ENCODE peak calls at places on chromosome 2, in six cellular contexts. One of them, this sample, is unnamed.

GRCh38 chr2:190343170-190343499 is 254 bp upstream of the INPP1 start:
- DNase-seq in T-helper 17 cell: no peak
- DNase-seq in amniotic stem cell: no peak
- DNase-seq in EL: no peak
- DNase-seq in activated CD4-positive, CD25-positive, alpha-beta regulatory T cell: no peak
- DNase-seq in activated CD4-positive, alpha-beta T cell treated with anti-CD3 and anti-CD28 coated beads, Interleukin-2, amount 50 U/mL, for 24 hours: no peak
- DNase-seq in this sample: no peak

GRCh38 chr2:210086292-210086691 is 83.9 kb downstream of the RPE start:
- DNase-seq in T-helper 17 cell: no peak
- DNase-seq in amniotic stem cell: no peak
- DNase-seq in EL: no peak
- DNase-seq in activated CD4-positive, CD25-positive, alpha-beta regulatory T cell: no peak
- DNase-seq in activated CD4-positive, alpha-beta T cell treated with anti-CD3 and anti-CD28 coated beads, Interleukin-2, amount 50 U/mL, for 24 hours: no peak
- DNase-seq in this sample: peak

GRCh38 chr2:30037016-30037415 is 109.8 kb upstream of the YPEL5 start:
- DNase-seq in T-helper 17 cell: no peak
- DNase-seq in amniotic stem cell: no peak
- DNase-seq in EL: peak
- DNase-seq in activated CD4-positive, CD25-positive, alpha-beta regulatory T cell: no peak
- DNase-seq in activated CD4-positive, alpha-beta T cell treated with anti-CD3 and anti-CD28 coated beads, Interleukin-2, amount 50 U/mL, for 24 hours: no peak
- DNase-seq in this sample: no peak

GRCh38 chr2:185676316-185676715 is 62.3 kb upstream of the FSIP2 start:
- DNase-seq in T-helper 17 cell: no peak
- DNase-seq in amniotic stem cell: no peak
- DNase-seq in EL: no peak
- DNase-seq in activated CD4-positive, CD25-positive, alpha-beta regulatory T cell: no peak
- DNase-seq in activated CD4-positive, alpha-beta T cell treated with anti-CD3 and anti-CD28 coated beads, Interleukin-2, amount 50 U/mL, for 24 hours: no peak
- DNase-seq in this sample: no peak

GRCh38 chr2:205757271-205757670 is 75.0 kb downstream of the NRP2 start:
- DNase-seq in T-helper 17 cell: no peak
- DNase-seq in amniotic stem cell: no peak
- DNase-seq in EL: no peak
- DNase-seq in activated CD4-positive, CD25-positive, alpha-beta regulatory T cell: no peak
- DNase-seq in activated CD4-positive, alpha-beta T cell treated with anti-CD3 and anti-CD28 coated beads, Interleukin-2, amount 50 U/mL, for 24 hours: no peak
- DNase-seq in this sample: no peak

GRCh38 chr2:157178865-157179264 is 78.6 kb upstream of the GALNT5 start:
- DNase-seq in T-helper 17 cell: no peak
- DNase-seq in amniotic stem cell: no peak
- DNase-seq in EL: no peak
- DNase-seq in activated CD4-positive, CD25-positive, alpha-beta regulatory T cell: no peak
- DNase-seq in activated CD4-positive, alpha-beta T cell treated with anti-CD3 and anti-CD28 coated beads, Interleukin-2, amount 50 U/mL, for 24 hours: no peak
- DNase-seq in this sample: no peak

GRCh38 chr2:118169359-118170005 is 81.2 kb downstream of the INSIG2 start:
- DNase-seq in T-helper 17 cell: no peak
- DNase-seq in amniotic stem cell: no peak
- DNase-seq in EL: peak
- DNase-seq in activated CD4-positive, CD25-positive, alpha-beta regulatory T cell: peak
- DNase-seq in activated CD4-positive, alpha-beta T cell treated with anti-CD3 and anti-CD28 coated beads, Interleukin-2, amount 50 U/mL, for 24 hours: no peak
- DNase-seq in this sample: peak

GRCh38 chr2:201806442-201806841 is at the start of gene CDK15:
- DNase-seq in T-helper 17 cell: no peak
- DNase-seq in amniotic stem cell: peak
- DNase-seq in EL: peak
- DNase-seq in activated CD4-positive, CD25-positive, alpha-beta regulatory T cell: no peak
- DNase-seq in activated CD4-positive, alpha-beta T cell treated with anti-CD3 and anti-CD28 coated beads, Interleukin-2, amount 50 U/mL, for 24 hours: no peak
- DNase-seq in this sample: no peak

GRCh38 chr2:227360351-227360750 is 18.8 kb downstream of the TM4SF20 start:
- DNase-seq in T-helper 17 cell: no peak
- DNase-seq in amniotic stem cell: no peak
- DNase-seq in EL: no peak
- DNase-seq in activated CD4-positive, CD25-positive, alpha-beta regulatory T cell: no peak
- DNase-seq in activated CD4-positive, alpha-beta T cell treated with anti-CD3 and anti-CD28 coated beads, Interleukin-2, amount 50 U/mL, for 24 hours: no peak
- DNase-seq in this sample: no peak

This sample was measured in GM03348.